ENCODE peak calls at places on chromosomes 4 and X, in seven cellular contexts. P is stomach; M is psoas muscle; J is dorsolateral prefrontal cortex; H is foreskin fibroblast; C is AG09309; N is CD8-positive, alpha-beta T cell. B is an unnamed sample.

GRCh38 chr4:94877973-94878372 is 120.2 kb downstream of the BMPR1B start:
- DNase-seq in P (no peak), C (peak), M (no peak), J (no peak), N (no peak), H (peak), B (no peak)

GRCh38 chrX:22338740-22339139 is 66.0 kb downstream of the CBLL2 start:
- DNase-seq in H (peak), J (no peak), P (no peak), N (no peak), C (no peak), M (no peak), B (no peak)

GRCh38 chr4:146267826-146268225 is 53.5 kb downstream of the REELD1 start:
- DNase-seq in M (no peak), J (no peak), C (no peak), N (no peak), P (no peak), H (no peak), B (no peak)

GRCh38 chr4:36944227-36944626 is 300.3 kb upstream of the NWD2 start:
- DNase-seq in C (no peak), N (no peak), H (no peak), J (no peak), M (no peak), P (no peak), B (no peak)

GRCh38 chr4:138161351-138161750 is 80.8 kb downstream of the SLC7A11 start:
- DNase-seq in M (no peak), H (no peak), N (no peak), C (no peak), J (no peak), P (no peak), B (no peak)

GRCh38 chr4:122584517-122584916 is 36.3 kb downstream of the IL21 start:
- DNase-seq in C (peak), M (no peak), N (no peak), H (peak), J (no peak), P (no peak), B (peak)

GRCh38 chrX:123989235-123989634 is 27.7 kb downstream of the STAG2 start:
- DNase-seq in H (no peak), C (no peak), P (no peak), M (no peak), J (no peak), N (no peak), B (no peak)

GRCh38 chr4:129410115-129410514 is 314.2 kb downstream of the C4orf33 start:
- DNase-seq in C (no peak), H (no peak), N (no peak), M (no peak), P (no peak), J (no peak), B (no peak)

GRCh38 chr4:16289872-16290554 is 63.7 kb upstream of the TAPT1 start:
- DNase-seq in H (peak), M (no peak), J (no peak), N (no peak), C (no peak), P (no peak), B (peak)

GRCh38 chrX:70755850-70756249 is 152.7 kb downstream of the TEX11 start:
- DNase-seq in N (peak), C (no peak), M (no peak), P (no peak), J (no peak), H (no peak), B (no peak)

GRCh38 chr4:119748853-119749252 is 120.2 kb upstream of the PDE5A start:
- DNase-seq in C (peak), P (no peak), H (peak), M (no peak), N (no peak), J (no peak), B (no peak)

GRCh38 chrX:9434151-9434550 is 30.7 kb upstream of the TBL1X start:
- DNase-seq in C (no peak), M (no peak), H (no peak), J (no peak), P (no peak), N (no peak), B (no peak)

GRCh38 chrX:2710496-2710895 is 19.4 kb downstream of the CD99 start:
- DNase-seq in H (no peak), P (no peak), N (no peak), M (no peak), J (no peak), C (no peak), B (no peak)

GRCh38 chrX:103734125-103734760 is 23.5 kb downstream of the TMEM31 start:
- DNase-seq in J (no peak), P (no peak), M (no peak), N (no peak), H (no peak), C (no peak), B (no peak)

GRCh38 chr4:32519060-32519459 is 1798.9 kb downstream of the PCDH7 start:
- DNase-seq in P (no peak), J (no peak), M (no peak), C (no peak), N (no peak), H (no peak), B (peak)

GRCh38 chr4:47038263-47038662 is 6.9 kb downstream of the GABRB1 start:
- DNase-seq in N (no peak), H (no peak), M (no peak), C (no peak), P (no peak), J (no peak), B (no peak)

GRCh38 chr4:168119870-168120269 is 27.5 kb downstream of the ANXA10 start:
- DNase-seq in H (no peak), M (no peak), P (no peak), C (no peak), J (no peak), N (no peak), B (no peak)

GRCh38 chr4:88021824-88022223 is 14.4 kb downstream of the PKD2 start:
- DNase-seq in J (no peak), C (no peak), H (peak), M (no peak), N (no peak), P (no peak), B (no peak)

GRCh38 chrX:17559728-17560379 is 177.4 kb upstream of the SCML1 start:
- DNase-seq in P (peak), M (no peak), C (peak), J (no peak), N (no peak), H (peak), B (no peak)

GRCh38 chrX:18885317-18886004 is 98.5 kb downstream of the PHKA2 start:
- DNase-seq in C (no peak), N (no peak), H (no peak), P (no peak), J (no peak), M (no peak), B (peak)

GRCh38 chr4:96472103-96472867 is 632.4 kb downstream of the PDHA2 start:
- DNase-seq in H (no peak), C (no peak), P (no peak), M (no peak), J (no peak), N (no peak), B (no peak)

GRCh38 chr4:123478859-123479345 is 82.3 kb downstream of the SPRY1 start:
- DNase-seq in C (peak), J (no peak), H (peak), N (no peak), M (no peak), P (peak), B (peak)

GRCh38 chrX:16839224-16839851 is 30.8 kb downstream of the RBBP7 start:
- DNase-seq in C (no peak), N (no peak), M (no peak), J (no peak), P (no peak), H (no peak), B (no peak)

GRCh38 chr4:17111959-17112659 is 213.7 kb upstream of the LDB2 start:
- DNase-seq in J (no peak), N (no peak), H (no peak), C (no peak), M (no peak), P (no peak), B (peak)

GRCh38 chrX:14529288-14529989 is at the start of gene GLRA2:
- DNase-seq in N (no peak), P (no peak), M (no peak), H (peak), C (no peak), J (peak), B (peak)

GRCh38 chrX:96480081-96480480 is 204.6 kb upstream of the DIAPH2 start:
- DNase-seq in P (no peak), M (no peak), J (no peak), N (no peak), H (peak), C (no peak), B (no peak)

GRCh38 chrX:152139589-152139988 is 1.2 kb upstream of the MAGEA10 start:
- DNase-seq in J (no peak), C (no peak), H (no peak), M (no peak), N (no peak), P (no peak), B (no peak)

GRCh38 chr4:151231915-151232595 is 44.9 kb upstream of the PRSS48 start:
- DNase-seq in M (no peak), C (no peak), J (no peak), P (no peak), H (no peak), N (no peak), B (no peak)

GRCh38 chr4:167934216-167934615 is 158.1 kb upstream of the ANXA10 start:
- DNase-seq in C (no peak), H (no peak), J (no peak), P (no peak), N (no peak), M (no peak), B (no peak)

GRCh38 chr4:81030617-81031388 is at the start of gene BMP3:
- DNase-seq in J (no peak), N (no peak), C (no peak), H (peak), M (peak), P (no peak), B (peak)

GRCh38 chr4:161252520-161253141 is 911.2 kb downstream of the FSTL5 start:
- DNase-seq in H (no peak), M (no peak), J (no peak), P (no peak), C (no peak), N (no peak), B (peak)

GRCh38 chr4:1711906-1712215 is 258 bp downstream of the SLBP start:
- DNase-seq in P (no peak), J (no peak), M (no peak), H (peak), N (no peak), C (no peak), B (no peak)

GRCh38 chr4:140372607-140373327 is 679 bp upstream of the SCOC start:
- DNase-seq in N (peak), J (peak), P (no peak), M (no peak), H (no peak), C (no peak), B (peak)

GRCh38 chrX:140090800-140091275 is 125.5 kb upstream of the CXorf66 start:
- DNase-seq in P (no peak), H (no peak), C (no peak), J (no peak), N (no peak), M (no peak), B (no peak)
- H3K4me3 ChIP-seq in P (peak), H (peak), C (no peak), J (peak), N (no peak), M (peak), B (no peak)

GRCh38 chr4:7771541-7772507 is 167.8 kb downstream of the AFAP1 start:
- DNase-seq in H (peak), J (no peak), M (no peak), N (no peak), C (no peak), P (no peak), B (peak)
- TF ChIP-seq CTCF in H (no peak), J (no peak), M (no peak), N (no peak), C (no peak), P (no peak), B (no peak)

GRCh38 chr4:84496356-84497219 is 2.5 kb downstream of the NKX6-1 start:
- DNase-seq in P (no peak), M (no peak), N (no peak), C (no peak), H (no peak), J (no peak), B (no peak)

GRCh38 chr4:84497835-84498202 is 1.3 kb downstream of the NKX6-1 start:
- DNase-seq in P (no peak), N (no peak), M (no peak), H (no peak), C (no peak), J (no peak), B (no peak)

GRCh38 chr4:84494518-84494917 is 4.6 kb downstream of the NKX6-1 start:
- DNase-seq in C (no peak), P (no peak), J (no peak), M (no peak), N (no peak), H (no peak), B (no peak)

GRCh38 chr4:84497220-84497834 is 1.8 kb downstream of the NKX6-1 start:
- DNase-seq in M (no peak), J (no peak), C (no peak), N (no peak), H (no peak), P (no peak), B (no peak)

GRCh38 chr4:84495448-84496221 is 3.5 kb downstream of the NKX6-1 start:
- DNase-seq in H (no peak), M (no peak), J (no peak), N (no peak), P (no peak), C (no peak), B (no peak)
- H3K4me3 ChIP-seq in H (no peak), M (no peak), J (no peak), N (no peak), P (no peak), C (no peak), B (no peak)

DNA sequence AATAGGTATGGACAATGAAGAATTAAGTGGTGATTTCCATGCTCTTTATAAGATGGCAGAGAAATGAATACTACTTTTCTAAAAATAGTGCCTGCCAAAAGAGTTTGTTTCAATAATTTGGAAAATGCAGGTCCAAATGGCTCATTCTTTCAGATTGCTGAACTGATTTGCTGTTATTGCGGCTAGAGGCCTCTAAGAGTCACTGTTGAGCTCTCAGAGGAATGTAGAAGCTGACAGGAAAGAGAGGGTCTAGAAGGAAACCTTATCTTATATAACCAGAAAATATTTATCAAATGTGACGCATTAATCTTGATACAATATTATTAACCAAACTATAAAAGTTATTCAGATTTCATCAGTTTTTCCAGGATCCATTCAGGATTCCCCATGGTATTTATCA is 65.7 kb upstream of the PAGE1 start:
- DNase-seq in N (no peak), J (no peak), C (no peak), P (no peak), H (no peak), M (no peak), B (peak)
- TF ChIP-seq CTCF in N (peak), J (peak), C (peak), P (no peak), H (peak), M (peak), B (peak)

GRCh38 chrX:1496076-1496475 is 40.9 kb downstream of the P2RY8 start:
- DNase-seq in P (no peak), H (no peak), M (no peak), J (no peak), C (no peak), N (no peak), B (no peak)

GRCh38 chrX:1492421-1493012 is 39.8 kb upstream of the ASMTL start:
- DNase-seq in H (no peak), N (no peak), C (no peak), J (no peak), M (no peak), P (no peak), B (no peak)

GRCh38 chrX:1493317-1493856 is 40.7 kb upstream of the ASMTL start:
- DNase-seq in H (no peak), P (no peak), C (no peak), M (no peak), N (no peak), J (no peak), B (no peak)

GRCh38 chrX:1491851-1492349 is 39.2 kb upstream of the ASMTL start:
- DNase-seq in C (no peak), N (no peak), H (no peak), P (no peak), M (no peak), J (no peak), B (peak)

DNA sequence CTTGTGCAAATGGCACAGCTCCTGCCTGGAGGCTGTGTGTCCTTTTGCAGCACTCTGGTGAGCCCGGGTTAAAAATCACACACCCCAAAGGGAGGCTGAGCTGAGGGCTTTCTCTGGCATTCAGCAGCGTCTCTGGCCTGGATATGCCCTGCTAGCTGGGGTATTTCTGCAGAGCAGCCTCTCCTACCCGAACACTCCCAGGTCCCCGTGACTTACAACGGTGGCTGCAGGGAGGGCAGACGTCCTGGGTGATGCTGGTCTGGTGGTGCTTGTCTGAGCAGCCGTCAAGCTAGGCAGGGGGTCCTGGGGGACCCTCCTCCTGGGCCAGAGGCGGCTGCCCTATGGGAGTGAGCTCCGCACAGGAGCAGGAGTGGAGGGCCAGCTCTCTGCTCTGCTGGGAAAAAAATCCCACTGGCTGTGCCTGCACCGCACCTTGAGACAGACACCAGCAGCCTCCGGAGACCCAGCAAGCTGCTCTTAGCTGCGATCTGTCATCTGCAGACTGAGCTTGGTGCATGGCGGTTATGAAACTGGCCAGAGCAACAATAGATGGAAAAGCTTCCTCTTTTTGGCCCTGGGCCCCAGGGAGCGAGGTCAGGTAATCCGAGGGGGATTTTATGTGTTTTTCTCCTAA is 41.3 kb upstream of the ASMTL start:
- DNase-seq in C (no peak), M (no peak), J (no peak), N (no peak), H (no peak), P (no peak), B (peak)
- H3K4me3 ChIP-seq in C (no peak), M (peak), J (no peak), N (no peak), H (no peak), P (no peak), B (peak)

DNA sequence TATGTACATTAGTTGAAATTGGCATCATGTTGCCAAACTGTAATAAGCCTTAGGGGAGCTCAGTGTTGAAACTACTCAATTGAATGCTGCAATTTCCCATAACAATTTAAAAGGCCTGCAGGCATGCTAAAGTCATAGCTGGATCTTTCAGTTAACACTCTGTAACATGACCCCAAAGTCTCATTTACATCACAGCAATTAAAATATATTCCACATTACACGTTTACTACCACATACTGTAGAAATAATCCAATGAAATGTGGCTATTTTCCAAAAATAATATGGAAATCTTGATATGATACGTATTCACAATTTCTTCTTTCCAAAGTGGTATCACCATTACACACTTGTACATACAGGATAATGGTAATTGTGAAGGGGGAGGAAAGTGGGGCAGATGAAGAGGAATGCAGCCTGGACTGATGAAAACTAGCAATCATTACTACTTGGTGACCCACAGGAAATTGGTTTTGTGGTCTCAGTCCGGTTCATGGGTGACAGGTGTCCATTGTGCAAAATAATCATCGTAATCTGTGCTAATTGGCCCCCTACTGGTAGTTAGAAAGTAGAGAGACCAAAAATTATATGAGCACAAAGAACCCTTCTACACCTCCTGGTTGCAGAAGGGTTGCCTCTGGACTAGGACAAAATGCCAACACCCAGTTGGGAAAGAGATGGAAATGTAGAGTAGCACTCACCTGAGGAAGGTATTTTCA is 63.7 kb downstream of the TENM3 start:
- DNase-seq in N (no peak), J (no peak), H (no peak), M (no peak), P (no peak), C (peak), B (peak)
- TF ChIP-seq CTCF in N (no peak), J (no peak), H (peak), M (no peak), P (no peak), C (peak), B (no peak)

GRCh38 chrX:42680651-42681050 is 97.3 kb downstream of the PPP1R2C start:
- DNase-seq in J (no peak), H (no peak), M (no peak), N (no peak), C (no peak), P (no peak), B (no peak)

GRCh38 chrX:42678133-42678532 is 99.8 kb downstream of the PPP1R2C start:
- DNase-seq in P (peak), N (no peak), C (no peak), H (no peak), J (no peak), M (no peak), B (no peak)

GRCh38 chrX:42686706-42687105 is 91.3 kb downstream of the PPP1R2C start:
- DNase-seq in M (no peak), J (no peak), H (peak), C (no peak), N (no peak), P (no peak), B (no peak)

GRCh38 chrX:42686296-42686695 is 91.7 kb downstream of the PPP1R2C start:
- DNase-seq in H (no peak), N (no peak), C (no peak), J (no peak), P (no peak), M (no peak), B (no peak)

DNA sequence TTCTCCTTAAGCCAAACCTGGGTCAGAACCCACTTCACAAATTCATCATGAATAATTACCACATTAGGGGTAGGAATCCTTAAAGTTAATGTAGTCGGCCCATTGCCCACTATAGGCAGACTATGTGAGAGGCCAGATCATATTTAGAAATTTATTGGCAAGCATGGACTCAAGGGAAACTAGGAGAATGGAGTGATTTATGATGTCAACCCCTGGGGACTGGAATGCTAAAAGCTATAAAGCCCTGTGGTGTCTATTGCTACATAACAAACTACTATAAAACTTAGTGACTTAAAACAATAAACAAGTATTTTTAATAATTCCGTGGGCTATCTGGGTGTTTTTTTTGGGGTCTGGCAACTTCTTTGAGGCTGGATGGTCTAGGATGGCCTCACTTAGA is 93.9 kb downstream of the PPP1R2C start:
- DNase-seq in P (no peak), M (no peak), J (no peak), C (no peak), H (no peak), N (no peak), B (no peak)
- H3K4me3 ChIP-seq in P (no peak), M (no peak), J (no peak), C (no peak), H (no peak), N (no peak), B (no peak)

B was measured in GM12865.